ENCODE peak calls at places on chromosomes 12 and 14, in four cellular contexts. M is KBM-7; O is stimulated activated CD4-positive, alpha-beta T cell treated with anti-CD3 and anti-CD28 coated beads, Interleukin-1b, Interleukin-23, amount 100 ng/mL, for 24 hours; B is T47D. R is an unnamed sample.

GRCh38 chr12:74539765-74540526 is 2.3 kb downstream of the ATXN7L3B start:
- DNase-seq in M (no peak), O (no peak), B (no peak), R (no peak)

GRCh38 chr12:49818241-49818640 is 10.0 kb downstream of the NCKAP5L start:
- DNase-seq in M (no peak), O (no peak), B (no peak), R (no peak)

GRCh38 chr12:530308-530707 is 70.6 kb downstream of the B4GALNT3 start:
- DNase-seq in M (no peak), O (no peak), B (no peak), R (no peak)

GRCh38 chr14:58969951-58970751 is 218.3 kb upstream of the DAAM1 start:
- DNase-seq in M (no peak), O (no peak), B (no peak), R (no peak)

GRCh38 chr14:65838565-65838964 is 426.0 kb downstream of the FUT8 start:
- DNase-seq in M (no peak), O (no peak), B (no peak), R (no peak)

GRCh38 chr12:67714648-67715047 is 66.1 kb downstream of the DYRK2 start:
- DNase-seq in M (no peak), O (no peak), B (peak; percentile 51), R (no peak)

GRCh38 chr14:85333313-85333712 is 196.6 kb upstream of the FLRT2 start:
- DNase-seq in M (no peak), O (no peak), B (no peak), R (no peak)

GRCh38 chr14:65949711-65950516 is 536.3 kb upstream of the CCDC196 start:
- DNase-seq in M (no peak), O (no peak), B (peak; percentile 58), R (peak; percentile 34)

GRCh38 chr14:89503458-89503996 is 86.5 kb upstream of the FOXN3 start:
- DNase-seq in M (peak; percentile 49), O (no peak), B (no peak), R (peak; percentile 56)

GRCh38 chr12:72995616-72996015 is 723.4 kb downstream of the TRHDE start:
- DNase-seq in M (peak; percentile 16), O (no peak), B (peak; percentile 23), R (no peak)

GRCh38 chr14:93146119-93146518 is 30.4 kb upstream of the ITPK1 start:
- DNase-seq in M (no peak), O (no peak), B (no peak), R (peak; percentile 65)

GRCh38 chr14:100867631-100868315 is 35.7 kb downstream of the RTL1 start:
- DNase-seq in M (no peak), O (no peak), B (no peak), R (no peak)

GRCh38 chr14:88189040-88189839 is 133.8 kb downstream of the KCNK10 start:
- DNase-seq in M (peak; percentile 81), O (peak; percentile 21), B (peak; percentile 88), R (peak; percentile 75)

GRCh38 chr12:43872396-43872795 is 36.5 kb downstream of the TMEM117 start:
- DNase-seq in M (no peak), O (no peak), B (no peak), R (no peak)

GRCh38 chr12:130933269-130933995 is 20.3 kb upstream of the ADGRD1 start:
- DNase-seq in M (no peak), O (no peak), B (no peak), R (no peak)

GRCh38 chr12:480831-481230 is 21.1 kb downstream of the B4GALNT3 start:
- DNase-seq in M (peak; percentile 24), O (no peak), B (no peak), R (no peak)

GRCh38 chr14:19828314-19828713 is 24.7 kb downstream of the OR4N2 start:
- DNase-seq in M (no peak), O (no peak), B (no peak), R (no peak)

GRCh38 chr12:59742831-59743230 is 147.0 kb downstream of the SLC16A7 start:
- DNase-seq in M (no peak), O (no peak), B (no peak), R (no peak)

GRCh38 chr12:99259040-99259934 is 388.3 kb upstream of the GARIN6 start:
- DNase-seq in M (no peak), O (no peak), B (no peak), R (no peak)

GRCh38 chr12:126663304-126664094 is 1598.3 kb downstream of the AACS start:
- DNase-seq in M (peak; percentile 27), O (no peak), B (peak; percentile 49), R (no peak)

GRCh38 chr14:23009483-23009938 is 432 bp downstream of the C14orf93 start:
- DNase-seq in M (no peak), O (no peak), B (no peak), R (no peak)

GRCh38 chr12:69341328-69341727 is 6.9 kb upstream of the LYZ start:
- DNase-seq in M (no peak), O (no peak), B (no peak), R (no peak)

GRCh38 chr14:91311284-91311662 is 66.8 kb upstream of the GPR68 start:
- DNase-seq in M (no peak), O (no peak), B (no peak), R (no peak)

GRCh38 chr12:3537916-3538690 is 47.1 kb downstream of the PRMT8 start:
- DNase-seq in M (no peak), O (no peak), B (no peak), R (no peak)

GRCh38 chr12:116880817-116881324 is 370 bp downstream of the HRK start:
- DNase-seq in M (peak; percentile 58), O (no peak), B (peak; percentile 79), R (peak; percentile 86)

GRCh38 chr12:10982244-10982643 is 4.5 kb downstream of the TAS2R50 start:
- DNase-seq in M (no peak), O (no peak), B (no peak), R (no peak)

GRCh38 chr14:53509845-53510244 is 356.7 kb upstream of the DDHD1 start:
- DNase-seq in M (no peak), O (no peak), B (no peak), R (no peak)

GRCh38 chr12:67068204-67068731 is 200.9 kb upstream of the CAND1 start:
- DNase-seq in M (peak; percentile 65), O (no peak), B (peak; percentile 15), R (peak; percentile 4)

R was measured in GM13977.